ENCODE peak calls at places on chromosomes 5 and 9, in five cellular contexts. One of them, this sample, is unnamed.

GRCh38 chr5:142296914-142297417 is 27.9 kb downstream of the SPRY4 start:
- DNase-seq in CD4-positive, alpha-beta T cell: no peak
- DNase-seq in NCI-H1092 treated with DMSO at 0.1 percent for 48 hours: no peak
- DNase-seq in M059J: peak; percentile 85
- DNase-seq in CD8-positive, alpha-beta memory T cell: no peak
- DNase-seq in this sample: no peak

GRCh38 chr9:2271426-2271825 is 256.3 kb downstream of the SMARCA2 start:
- DNase-seq in CD8-positive, alpha-beta memory T cell: no peak
- DNase-seq in NCI-H1092 treated with DMSO at 0.1 percent for 48 hours: no peak
- DNase-seq in CD4-positive, alpha-beta T cell: no peak
- DNase-seq in M059J: peak; percentile 50
- DNase-seq in this sample: no peak

GRCh38 chr5:16880547-16880946 is 55.5 kb downstream of the MYO10 start:
- DNase-seq in NCI-H1092 treated with DMSO at 0.1 percent for 48 hours: no peak
- DNase-seq in CD8-positive, alpha-beta memory T cell: no peak
- DNase-seq in M059J: no peak
- DNase-seq in CD4-positive, alpha-beta T cell: no peak
- DNase-seq in this sample: no peak

GRCh38 chr5:136799806-136800372 is 434.5 kb upstream of the TRPC7 start:
- DNase-seq in CD8-positive, alpha-beta memory T cell: no peak
- DNase-seq in M059J: peak; percentile 61
- DNase-seq in CD4-positive, alpha-beta T cell: no peak
- DNase-seq in NCI-H1092 treated with DMSO at 0.1 percent for 48 hours: no peak
- DNase-seq in this sample: no peak

GRCh38 chr5:132227485-132228240 is at the start of gene P4HA2:
- DNase-seq in CD4-positive, alpha-beta T cell: peak; percentile 30
- DNase-seq in M059J: peak; percentile 78
- DNase-seq in CD8-positive, alpha-beta memory T cell: no peak
- DNase-seq in NCI-H1092 treated with DMSO at 0.1 percent for 48 hours: peak; percentile 42
- DNase-seq in this sample: no peak

GRCh38 chr5:14726066-14726838 is 61.7 kb downstream of the OTULIN start:
- DNase-seq in NCI-H1092 treated with DMSO at 0.1 percent for 48 hours: no peak
- DNase-seq in CD8-positive, alpha-beta memory T cell: no peak
- DNase-seq in M059J: peak; percentile 80
- DNase-seq in CD4-positive, alpha-beta T cell: no peak
- DNase-seq in this sample: no peak

GRCh38 chr5:55227738-55228430 is 769 bp upstream of the MCIDAS start:
- DNase-seq in CD4-positive, alpha-beta T cell: no peak
- DNase-seq in CD8-positive, alpha-beta memory T cell: no peak
- DNase-seq in M059J: no peak
- DNase-seq in NCI-H1092 treated with DMSO at 0.1 percent for 48 hours: no peak
- DNase-seq in this sample: no peak

GRCh38 chr5:14440598-14441401 is 140.8 kb upstream of the OTULINL start:
- DNase-seq in CD8-positive, alpha-beta memory T cell: no peak
- DNase-seq in M059J: no peak
- DNase-seq in CD4-positive, alpha-beta T cell: no peak
- DNase-seq in NCI-H1092 treated with DMSO at 0.1 percent for 48 hours: peak; percentile 39
- DNase-seq in this sample: no peak

GRCh38 chr5:80260461-80260860 is 4.6 kb upstream of the SERINC5 start:
- DNase-seq in M059J: no peak
- DNase-seq in CD8-positive, alpha-beta memory T cell: no peak
- DNase-seq in NCI-H1092 treated with DMSO at 0.1 percent for 48 hours: no peak
- DNase-seq in CD4-positive, alpha-beta T cell: no peak
- DNase-seq in this sample: no peak

GRCh38 chr9:4830699-4831098 is 38.0 kb downstream of the RCL1 start:
- DNase-seq in NCI-H1092 treated with DMSO at 0.1 percent for 48 hours: no peak
- DNase-seq in M059J: no peak
- DNase-seq in CD8-positive, alpha-beta memory T cell: no peak
- DNase-seq in CD4-positive, alpha-beta T cell: no peak
- DNase-seq in this sample: no peak

GRCh38 chr5:7393921-7394799 is 1.8 kb upstream of the ADCY2 start:
- DNase-seq in NCI-H1092 treated with DMSO at 0.1 percent for 48 hours: no peak
- DNase-seq in M059J: no peak
- DNase-seq in CD8-positive, alpha-beta memory T cell: no peak
- DNase-seq in CD4-positive, alpha-beta T cell: no peak
- DNase-seq in this sample: no peak

GRCh38 chr5:154587123-154587725 is 109.2 kb upstream of the HAND1 start:
- DNase-seq in CD4-positive, alpha-beta T cell: no peak
- DNase-seq in M059J: no peak
- DNase-seq in CD8-positive, alpha-beta memory T cell: no peak
- DNase-seq in NCI-H1092 treated with DMSO at 0.1 percent for 48 hours: no peak
- DNase-seq in this sample: no peak

GRCh38 chr5:14723648-14724231 is 59.2 kb downstream of the OTULIN start:
- DNase-seq in NCI-H1092 treated with DMSO at 0.1 percent for 48 hours: no peak
- DNase-seq in CD8-positive, alpha-beta memory T cell: no peak
- DNase-seq in CD4-positive, alpha-beta T cell: no peak
- DNase-seq in M059J: peak; percentile 22
- DNase-seq in this sample: no peak

GRCh38 chr5:150377964-150378694 is 20.6 kb downstream of the TCOF1 start:
- DNase-seq in NCI-H1092 treated with DMSO at 0.1 percent for 48 hours: no peak
- DNase-seq in CD8-positive, alpha-beta memory T cell: no peak
- DNase-seq in CD4-positive, alpha-beta T cell: no peak
- DNase-seq in M059J: peak; percentile 97
- DNase-seq in this sample: no peak

GRCh38 chr9:129596541-129597328 is 24.2 kb downstream of the C9orf50 start:
- DNase-seq in NCI-H1092 treated with DMSO at 0.1 percent for 48 hours: no peak
- DNase-seq in CD4-positive, alpha-beta T cell: no peak
- DNase-seq in M059J: no peak
- DNase-seq in CD8-positive, alpha-beta memory T cell: no peak
- DNase-seq in this sample: no peak

GRCh38 chr9:116815828-116816227 is 128.7 kb downstream of the TRIM32 start:
- DNase-seq in CD4-positive, alpha-beta T cell: no peak
- DNase-seq in CD8-positive, alpha-beta memory T cell: no peak
- DNase-seq in M059J: no peak
- DNase-seq in NCI-H1092 treated with DMSO at 0.1 percent for 48 hours: no peak
- DNase-seq in this sample: no peak

GRCh38 chr5:51185985-51186384 is 197.3 kb upstream of the ISL1 start:
- DNase-seq in CD8-positive, alpha-beta memory T cell: no peak
- DNase-seq in CD4-positive, alpha-beta T cell: no peak
- DNase-seq in NCI-H1092 treated with DMSO at 0.1 percent for 48 hours: no peak
- DNase-seq in M059J: no peak
- DNase-seq in this sample: no peak

GRCh38 chr9:16385590-16386578 is 484.6 kb downstream of the BNC2 start:
- DNase-seq in CD8-positive, alpha-beta memory T cell: no peak
- DNase-seq in M059J: peak; percentile 79
- DNase-seq in NCI-H1092 treated with DMSO at 0.1 percent for 48 hours: no peak
- DNase-seq in CD4-positive, alpha-beta T cell: no peak
- DNase-seq in this sample: no peak

GRCh38 chr5:16883801-16884200 is 52.3 kb downstream of the MYO10 start:
- DNase-seq in M059J: no peak
- DNase-seq in NCI-H1092 treated with DMSO at 0.1 percent for 48 hours: no peak
- DNase-seq in CD8-positive, alpha-beta memory T cell: no peak
- DNase-seq in CD4-positive, alpha-beta T cell: no peak
- DNase-seq in this sample: no peak

GRCh38 chr9:25003686-25004085 is 458.0 kb upstream of the IZUMO3 start:
- DNase-seq in NCI-H1092 treated with DMSO at 0.1 percent for 48 hours: no peak
- DNase-seq in M059J: no peak
- DNase-seq in CD4-positive, alpha-beta T cell: no peak
- DNase-seq in CD8-positive, alpha-beta memory T cell: no peak
- DNase-seq in this sample: no peak

GRCh38 chr5:142915840-142916424 is 145.8 kb downstream of the ARHGAP26 start:
- DNase-seq in CD8-positive, alpha-beta memory T cell: no peak
- DNase-seq in M059J: peak; percentile 50
- DNase-seq in NCI-H1092 treated with DMSO at 0.1 percent for 48 hours: peak; percentile 5
- DNase-seq in CD4-positive, alpha-beta T cell: no peak
- DNase-seq in this sample: no peak

GRCh38 chr5:78235289-78235688 is 59.2 kb downstream of the AP3B1 start:
- DNase-seq in CD8-positive, alpha-beta memory T cell: no peak
- DNase-seq in NCI-H1092 treated with DMSO at 0.1 percent for 48 hours: no peak
- DNase-seq in CD4-positive, alpha-beta T cell: no peak
- DNase-seq in M059J: no peak
- DNase-seq in this sample: no peak

GRCh38 chr9:38250279-38251035 is 142.0 kb upstream of the ALDH1B1 start:
- DNase-seq in CD8-positive, alpha-beta memory T cell: no peak
- DNase-seq in NCI-H1092 treated with DMSO at 0.1 percent for 48 hours: no peak
- DNase-seq in M059J: no peak
- DNase-seq in CD4-positive, alpha-beta T cell: no peak
- DNase-seq in this sample: no peak

GRCh38 chr9:37559125-37559524 is 17.1 kb downstream of the FBXO10 start:
- DNase-seq in NCI-H1092 treated with DMSO at 0.1 percent for 48 hours: no peak
- DNase-seq in CD4-positive, alpha-beta T cell: no peak
- DNase-seq in M059J: no peak
- DNase-seq in CD8-positive, alpha-beta memory T cell: no peak
- DNase-seq in this sample: no peak

GRCh38 chr9:133974631-133975341 is 17.3 kb downstream of the VAV2 start:
- DNase-seq in CD4-positive, alpha-beta T cell: no peak
- DNase-seq in NCI-H1092 treated with DMSO at 0.1 percent for 48 hours: no peak
- DNase-seq in M059J: no peak
- DNase-seq in CD8-positive, alpha-beta memory T cell: no peak
- DNase-seq in this sample: no peak

GRCh38 chr9:76218151-76218867 is 175.9 kb downstream of the RFK start:
- DNase-seq in M059J: no peak
- DNase-seq in NCI-H1092 treated with DMSO at 0.1 percent for 48 hours: no peak
- DNase-seq in CD4-positive, alpha-beta T cell: no peak
- DNase-seq in CD8-positive, alpha-beta memory T cell: no peak
- DNase-seq in this sample: no peak

GRCh38 chr5:147509041-147509709 is 693 bp downstream of the DPYSL3 start:
- DNase-seq in CD8-positive, alpha-beta memory T cell: no peak
- DNase-seq in NCI-H1092 treated with DMSO at 0.1 percent for 48 hours: peak; percentile 41
- DNase-seq in CD4-positive, alpha-beta T cell: no peak
- DNase-seq in M059J: peak; percentile 57
- DNase-seq in this sample: no peak

GRCh38 chr5:75734913-75735789 is 17.9 kb upstream of the POC5 start:
- DNase-seq in NCI-H1092 treated with DMSO at 0.1 percent for 48 hours: no peak
- DNase-seq in CD4-positive, alpha-beta T cell: no peak
- DNase-seq in CD8-positive, alpha-beta memory T cell: no peak
- DNase-seq in M059J: peak; percentile 37
- DNase-seq in this sample: no peak

GRCh38 chr5:34697308-34698108 is 41.4 kb downstream of the RAI14 start:
- DNase-seq in NCI-H1092 treated with DMSO at 0.1 percent for 48 hours: no peak
- DNase-seq in CD4-positive, alpha-beta T cell: no peak
- DNase-seq in CD8-positive, alpha-beta memory T cell: no peak
- DNase-seq in M059J: no peak
- DNase-seq in this sample: no peak

GRCh38 chr5:17056056-17056690 is 120.1 kb upstream of the MYO10 start:
- DNase-seq in CD8-positive, alpha-beta memory T cell: no peak
- DNase-seq in M059J: peak; percentile 88
- DNase-seq in NCI-H1092 treated with DMSO at 0.1 percent for 48 hours: no peak
- DNase-seq in CD4-positive, alpha-beta T cell: no peak
- DNase-seq in this sample: no peak

GRCh38 chr5:154329519-154329918 is 116.3 kb upstream of the SAP30L start:
- DNase-seq in NCI-H1092 treated with DMSO at 0.1 percent for 48 hours: no peak
- DNase-seq in CD4-positive, alpha-beta T cell: no peak
- DNase-seq in CD8-positive, alpha-beta memory T cell: no peak
- DNase-seq in M059J: no peak
- DNase-seq in this sample: no peak

GRCh38 chr5:55308254-55308836 is 556 bp downstream of the MTREX start:
- DNase-seq in CD4-positive, alpha-beta T cell: no peak
- DNase-seq in NCI-H1092 treated with DMSO at 0.1 percent for 48 hours: peak; percentile 42
- DNase-seq in M059J: peak; percentile 27
- DNase-seq in CD8-positive, alpha-beta memory T cell: no peak
- DNase-seq in this sample: peak; percentile 24

GRCh38 chr5:155728146-155728856 is 598.7 kb upstream of the SGCD start:
- DNase-seq in M059J: no peak
- DNase-seq in NCI-H1092 treated with DMSO at 0.1 percent for 48 hours: peak; percentile 62
- DNase-seq in CD8-positive, alpha-beta memory T cell: peak; percentile 13
- DNase-seq in CD4-positive, alpha-beta T cell: no peak
- DNase-seq in this sample: no peak

This sample was measured in CD8-positive, alpha-beta T cell.